ENCODE peak calls at places on chromosomes 7 and 10, in seven cellular contexts. X is CD8-positive, alpha-beta memory T cell; E is activated T-cell treated with anti-CD3 and anti-CD28 coated beads, Interleukin-2, amount 50 U/mL, for 4 hours; Q is NCI-H1092; N is NAMALWA; J is activated T-helper 9 cell treated with anti-CD3 and anti-CD28 coated beads, Interleukin-2, amount 50 U/mL, for 16 hours; M is activated naive CD4-positive, alpha-beta T cell treated with anti-CD3 and anti-CD28 coated beads for 36 hours. V is an unnamed sample.

GRCh38 chr10:131178956-131179355 is 132.6 kb downstream of the TCERG1L start:
- DNase-seq in J (no peak), N (no peak), M (no peak), E (no peak), Q (no peak), X (no peak), V (no peak)

GRCh38 chr10:119149723-119150122 is 15.8 kb downstream of the SFXN4 start:
- DNase-seq in M (no peak), J (no peak), X (no peak), N (peak), Q (no peak), E (no peak), V (no peak)

GRCh38 chr7:34530211-34530610 is 127.8 kb upstream of the NPSR1 start:
- DNase-seq in M (no peak), J (no peak), N (no peak), E (no peak), Q (no peak), X (no peak), V (no peak)

GRCh38 chr7:53431901-53432300 is 396.5 kb downstream of the POM121L12 start:
- DNase-seq in M (no peak), E (no peak), N (no peak), Q (no peak), X (no peak), J (no peak), V (no peak)

GRCh38 chr7:143345428-143345900 is 17.0 kb downstream of the FAM131B start:
- DNase-seq in M (peak), N (no peak), J (peak), Q (no peak), E (peak), X (peak), V (peak)

GRCh38 chr10:95513941-95514392 is 47.2 kb downstream of the SORBS1 start:
- DNase-seq in X (no peak), J (no peak), N (no peak), M (peak), E (no peak), Q (no peak), V (no peak)

GRCh38 chr7:41029072-41029492 is 673.8 kb downstream of the INHBA start:
- DNase-seq in Q (no peak), J (no peak), N (no peak), M (peak), X (no peak), E (no peak), V (no peak)

GRCh38 chr7:42180806-42181205 is 56.2 kb downstream of the GLI3 start:
- DNase-seq in J (no peak), N (no peak), X (no peak), M (no peak), Q (no peak), E (no peak), V (no peak)

GRCh38 chr10:119802068-119802538 is 70.5 kb downstream of the MCMBP start:
- DNase-seq in X (no peak), M (no peak), J (no peak), E (no peak), Q (no peak), N (no peak), V (no peak)

GRCh38 chr10:31816318-31816717 is 112.3 kb downstream of the ARHGAP12 start:
- DNase-seq in X (no peak), J (no peak), Q (no peak), M (no peak), N (no peak), E (no peak), V (no peak)

GRCh38 chr10:103849880-103850571 is 5.3 kb downstream of the SH3PXD2A start:
- DNase-seq in X (no peak), J (no peak), E (no peak), N (no peak), Q (no peak), M (no peak), V (no peak)

GRCh38 chr7:156949541-156950380 is at the start of gene NOM1:
- DNase-seq in N (peak), Q (peak), M (peak), X (peak), E (peak), J (peak), V (peak)

GRCh38 chr7:155953781-155954549 is 141.7 kb upstream of the SHH start:
- DNase-seq in E (no peak), N (no peak), M (no peak), J (no peak), Q (no peak), X (no peak), V (no peak)

GRCh38 chr10:113108180-113108835 is 158.3 kb downstream of the TCF7L2 start:
- DNase-seq in E (no peak), N (peak), X (no peak), Q (no peak), M (peak), J (peak), V (peak)

GRCh38 chr7:144050093-144050492 is 1.3 kb downstream of the OR2A5 start:
- DNase-seq in M (no peak), X (no peak), E (no peak), Q (no peak), N (no peak), J (no peak), V (no peak)

GRCh38 chr7:128831178-128831993 is 1.2 kb downstream of the FLNC start:
- DNase-seq in N (peak), M (no peak), E (no peak), X (no peak), J (no peak), Q (no peak), V (no peak)

GRCh38 chr7:16546921-16547505 is 20.4 kb downstream of the LRRC72 start:
- DNase-seq in Q (no peak), M (no peak), J (no peak), X (no peak), E (no peak), N (no peak), V (no peak)

GRCh38 chr10:5892007-5892406 is 2.0 kb downstream of the FBH1 start:
- DNase-seq in M (no peak), X (no peak), J (no peak), N (no peak), E (no peak), Q (no peak), V (no peak)

GRCh38 chr7:27386581-27386980 is 144.0 kb downstream of the EVX1 start:
- DNase-seq in N (no peak), J (no peak), E (no peak), X (no peak), M (no peak), Q (no peak), V (no peak)

GRCh38 chr7:1990001-1990670 is 242.6 kb downstream of the MAD1L1 start:
- DNase-seq in X (no peak), Q (no peak), M (no peak), N (no peak), E (no peak), J (no peak), V (no peak)

GRCh38 chr10:46018453-46019169 is 11.8 kb downstream of the NCOA4 start:
- DNase-seq in E (no peak), M (no peak), N (no peak), J (no peak), X (no peak), Q (no peak), V (no peak)